ENCODE peak calls at places on chromosomes 5 and 9, in seven cellular contexts. One of them, this sample, is unnamed.
A peak's percentile ranks its signal among the peaks of the same experiment; 100 is the strongest.

GRCh38 chr9:137305060-137305787 is 3.2 kb upstream of the NRARP start:
- DNase-seq in AG10803: no peak
- DNase-seq in cardiac fibroblast: peak; percentile 35
- DNase-seq in choroid plexus epithelial cell: peak; percentile 41
- DNase-seq in AG09319: no peak
- DNase-seq in mammary epithelial cell: peak; percentile 39
- DNase-seq in astrocyte of the spinal cord: peak; percentile 39
- DNase-seq in this sample: peak; percentile 78

GRCh38 chr5:82863260-82863659 is 213.9 kb downstream of the TMEM167A start:
- DNase-seq in AG10803: no peak
- DNase-seq in cardiac fibroblast: peak; percentile 28
- DNase-seq in mammary epithelial cell: no peak
- DNase-seq in choroid plexus epithelial cell: peak; percentile 13
- DNase-seq in AG09319: no peak
- DNase-seq in astrocyte of the spinal cord: no peak
- DNase-seq in this sample: peak; percentile 22

GRCh38 chr5:144309265-144309664 is 138.6 kb downstream of the KCTD16 start:
- DNase-seq in AG09319: no peak
- DNase-seq in astrocyte of the spinal cord: no peak
- DNase-seq in mammary epithelial cell: no peak
- DNase-seq in AG10803: peak; percentile 3
- DNase-seq in cardiac fibroblast: peak; percentile 20
- DNase-seq in choroid plexus epithelial cell: peak; percentile 41
- DNase-seq in this sample: no peak

GRCh38 chr5:164207646-164208045 is 702.2 kb downstream of the MAT2B start:
- DNase-seq in astrocyte of the spinal cord: no peak
- DNase-seq in AG10803: no peak
- DNase-seq in mammary epithelial cell: peak; percentile 18
- DNase-seq in AG09319: no peak
- DNase-seq in cardiac fibroblast: peak; percentile 6
- DNase-seq in choroid plexus epithelial cell: peak; percentile 53
- DNase-seq in this sample: no peak

GRCh38 chr5:73812457-73812856 is 186.5 kb downstream of the ARHGEF28 start:
- DNase-seq in AG09319: no peak
- DNase-seq in cardiac fibroblast: no peak
- DNase-seq in choroid plexus epithelial cell: no peak
- DNase-seq in astrocyte of the spinal cord: no peak
- DNase-seq in AG10803: no peak
- DNase-seq in mammary epithelial cell: peak; percentile 58
- DNase-seq in this sample: no peak

GRCh38 chr9:133954862-133955529 is 37.1 kb downstream of the VAV2 start:
- DNase-seq in astrocyte of the spinal cord: no peak
- DNase-seq in AG09319: no peak
- DNase-seq in mammary epithelial cell: no peak
- DNase-seq in AG10803: no peak
- DNase-seq in cardiac fibroblast: no peak
- DNase-seq in choroid plexus epithelial cell: no peak
- DNase-seq in this sample: no peak

GRCh38 chr5:18091758-18092157 is 457.5 kb downstream of the TAF11L14 start:
- DNase-seq in mammary epithelial cell: no peak
- DNase-seq in AG09319: no peak
- DNase-seq in cardiac fibroblast: no peak
- DNase-seq in choroid plexus epithelial cell: no peak
- DNase-seq in astrocyte of the spinal cord: no peak
- DNase-seq in AG10803: no peak
- DNase-seq in this sample: no peak

GRCh38 chr9:114030364-114030763 is 47.7 kb downstream of the AMBP start:
- DNase-seq in cardiac fibroblast: no peak
- DNase-seq in mammary epithelial cell: no peak
- DNase-seq in AG10803: no peak
- DNase-seq in astrocyte of the spinal cord: no peak
- DNase-seq in AG09319: no peak
- DNase-seq in choroid plexus epithelial cell: no peak
- DNase-seq in this sample: no peak

GRCh38 chr9:135692410-135692809 is 6.9 kb downstream of the SOHLH1 start:
- DNase-seq in mammary epithelial cell: peak; percentile 57
- DNase-seq in choroid plexus epithelial cell: peak; percentile 10
- DNase-seq in AG10803: no peak
- DNase-seq in AG09319: no peak
- DNase-seq in cardiac fibroblast: no peak
- DNase-seq in astrocyte of the spinal cord: no peak
- DNase-seq in this sample: no peak

GRCh38 chr9:98401140-98402025 is 145.9 kb upstream of the TBC1D2 start:
- DNase-seq in choroid plexus epithelial cell: peak; percentile 42
- DNase-seq in astrocyte of the spinal cord: no peak
- DNase-seq in AG10803: no peak
- DNase-seq in AG09319: no peak
- DNase-seq in cardiac fibroblast: peak; percentile 82
- DNase-seq in mammary epithelial cell: no peak
- DNase-seq in this sample: peak; percentile 9

GRCh38 chr5:38258319-38259061 is at the start of gene EGFLAM:
- DNase-seq in astrocyte of the spinal cord: peak; percentile 9
- DNase-seq in mammary epithelial cell: peak; percentile 4
- DNase-seq in AG10803: no peak
- DNase-seq in cardiac fibroblast: peak; percentile 3
- DNase-seq in AG09319: no peak
- DNase-seq in choroid plexus epithelial cell: no peak
- DNase-seq in this sample: peak; percentile 82

GRCh38 chr9:126236273-126236672 is 90.4 kb upstream of the MVB12B start:
- DNase-seq in AG09319: no peak
- DNase-seq in AG10803: no peak
- DNase-seq in choroid plexus epithelial cell: no peak
- DNase-seq in mammary epithelial cell: no peak
- DNase-seq in cardiac fibroblast: no peak
- DNase-seq in astrocyte of the spinal cord: no peak
- DNase-seq in this sample: no peak

GRCh38 chr5:32342656-32343055 is 29.9 kb upstream of the MTMR12 start:
- DNase-seq in astrocyte of the spinal cord: no peak
- DNase-seq in mammary epithelial cell: no peak
- DNase-seq in AG09319: no peak
- DNase-seq in AG10803: no peak
- DNase-seq in cardiac fibroblast: no peak
- DNase-seq in choroid plexus epithelial cell: no peak
- DNase-seq in this sample: no peak

GRCh38 chr9:88826651-88827245 is 164.5 kb upstream of the S1PR3 start:
- DNase-seq in AG09319: no peak
- DNase-seq in astrocyte of the spinal cord: peak; percentile 94
- DNase-seq in mammary epithelial cell: peak; percentile 53
- DNase-seq in AG10803: peak; percentile 94
- DNase-seq in cardiac fibroblast: peak; percentile 71
- DNase-seq in choroid plexus epithelial cell: peak; percentile 81
- DNase-seq in this sample: no peak

GRCh38 chr9:121350993-121351561 is 19.0 kb downstream of the STOM start:
- DNase-seq in AG09319: peak; percentile 89
- DNase-seq in choroid plexus epithelial cell: peak; percentile 96
- DNase-seq in AG10803: peak; percentile 95
- DNase-seq in astrocyte of the spinal cord: peak; percentile 95
- DNase-seq in cardiac fibroblast: peak; percentile 97
- DNase-seq in mammary epithelial cell: peak; percentile 84
- DNase-seq in this sample: no peak

GRCh38 chr9:135075234-135076142 is 12.0 kb upstream of the OLFM1 start:
- DNase-seq in choroid plexus epithelial cell: no peak
- DNase-seq in mammary epithelial cell: peak; percentile 9
- DNase-seq in AG10803: peak; percentile 50
- DNase-seq in cardiac fibroblast: peak; percentile 16
- DNase-seq in astrocyte of the spinal cord: no peak
- DNase-seq in AG09319: peak; percentile 22
- DNase-seq in this sample: peak; percentile 75

GRCh38 chr9:20693068-20693467 is 9.0 kb downstream of the FOCAD start:
- DNase-seq in AG09319: no peak
- DNase-seq in astrocyte of the spinal cord: no peak
- DNase-seq in cardiac fibroblast: peak; percentile 47
- DNase-seq in AG10803: peak; percentile 45
- DNase-seq in choroid plexus epithelial cell: peak; percentile 47
- DNase-seq in mammary epithelial cell: no peak
- DNase-seq in this sample: peak; percentile 48

GRCh38 chr5:25993701-25994100 is 1044.7 kb downstream of the CDH9 start:
- DNase-seq in AG09319: no peak
- DNase-seq in choroid plexus epithelial cell: no peak
- DNase-seq in astrocyte of the spinal cord: no peak
- DNase-seq in AG10803: no peak
- DNase-seq in cardiac fibroblast: no peak
- DNase-seq in mammary epithelial cell: no peak
- DNase-seq in this sample: no peak

GRCh38 chr5:160699301-160699700 is 152.7 kb downstream of the ATP10B start:
- DNase-seq in AG09319: no peak
- DNase-seq in astrocyte of the spinal cord: no peak
- DNase-seq in cardiac fibroblast: no peak
- DNase-seq in choroid plexus epithelial cell: no peak
- DNase-seq in mammary epithelial cell: no peak
- DNase-seq in AG10803: no peak
- DNase-seq in this sample: no peak

GRCh38 chr5:157545911-157546310 is 29.7 kb downstream of the ADAM19 start:
- DNase-seq in cardiac fibroblast: no peak
- DNase-seq in astrocyte of the spinal cord: no peak
- DNase-seq in mammary epithelial cell: no peak
- DNase-seq in AG09319: no peak
- DNase-seq in AG10803: no peak
- DNase-seq in choroid plexus epithelial cell: no peak
- DNase-seq in this sample: no peak

GRCh38 chr9:83675466-83675865 is 32.3 kb downstream of the UBQLN1 start:
- DNase-seq in mammary epithelial cell: no peak
- DNase-seq in astrocyte of the spinal cord: no peak
- DNase-seq in AG09319: no peak
- DNase-seq in cardiac fibroblast: no peak
- DNase-seq in choroid plexus epithelial cell: peak; percentile 19
- DNase-seq in AG10803: no peak
- DNase-seq in this sample: no peak

GRCh38 chr5:16980983-16981382 is 44.9 kb upstream of the MYO10 start:
- DNase-seq in astrocyte of the spinal cord: no peak
- DNase-seq in AG10803: no peak
- DNase-seq in mammary epithelial cell: no peak
- DNase-seq in AG09319: no peak
- DNase-seq in choroid plexus epithelial cell: no peak
- DNase-seq in cardiac fibroblast: no peak
- DNase-seq in this sample: no peak

GRCh38 chr9:114000063-114000454 is 78.0 kb downstream of the AMBP start:
- DNase-seq in cardiac fibroblast: no peak
- DNase-seq in choroid plexus epithelial cell: no peak
- DNase-seq in AG09319: no peak
- DNase-seq in AG10803: no peak
- DNase-seq in mammary epithelial cell: no peak
- DNase-seq in astrocyte of the spinal cord: no peak
- DNase-seq in this sample: no peak

GRCh38 chr5:132526290-132526973 is 16.9 kb downstream of the IL5 start:
- DNase-seq in mammary epithelial cell: peak; percentile 42
- DNase-seq in AG09319: no peak
- DNase-seq in cardiac fibroblast: peak; percentile 69
- DNase-seq in AG10803: peak; percentile 41
- DNase-seq in choroid plexus epithelial cell: peak; percentile 66
- DNase-seq in astrocyte of the spinal cord: peak; percentile 56
- DNase-seq in this sample: peak; percentile 90

GRCh38 chr5:32076699-32077695 is 97.1 kb downstream of the GOLPH3 start:
- DNase-seq in AG09319: no peak
- DNase-seq in AG10803: peak; percentile 85
- DNase-seq in cardiac fibroblast: peak; percentile 71
- DNase-seq in astrocyte of the spinal cord: peak; percentile 91
- DNase-seq in mammary epithelial cell: peak; percentile 39
- DNase-seq in choroid plexus epithelial cell: peak; percentile 81
- DNase-seq in this sample: peak; percentile 75

GRCh38 chr5:435961-436640 is 6.9 kb upstream of the EXOC3 start:
- DNase-seq in astrocyte of the spinal cord: no peak
- DNase-seq in cardiac fibroblast: peak; percentile 40
- DNase-seq in mammary epithelial cell: no peak
- DNase-seq in choroid plexus epithelial cell: peak; percentile 47
- DNase-seq in AG10803: peak; percentile 39
- DNase-seq in AG09319: no peak
- DNase-seq in this sample: peak; percentile 62
- TF ChIP-seq CTCF in astrocyte of the spinal cord: peak; percentile 58
- TF ChIP-seq CTCF in cardiac fibroblast: peak; percentile 54
- TF ChIP-seq CTCF in mammary epithelial cell: peak; percentile 59
- TF ChIP-seq CTCF in choroid plexus epithelial cell: peak; percentile 69
- TF ChIP-seq CTCF in AG10803: peak; percentile 59
- TF ChIP-seq CTCF in AG09319: peak; percentile 59
- TF ChIP-seq CTCF in this sample: peak; percentile 67

GRCh38 chr5:53874409-53874808 is 314.0 kb downstream of the NDUFS4 start:
- DNase-seq in AG09319: no peak
- DNase-seq in astrocyte of the spinal cord: no peak
- DNase-seq in choroid plexus epithelial cell: peak; percentile 65
- DNase-seq in mammary epithelial cell: no peak
- DNase-seq in cardiac fibroblast: peak; percentile 43
- DNase-seq in AG10803: peak; percentile 25
- DNase-seq in this sample: peak; percentile 59
- TF ChIP-seq CTCF in AG09319: no peak
- TF ChIP-seq CTCF in astrocyte of the spinal cord: no peak
- TF ChIP-seq CTCF in choroid plexus epithelial cell: peak; percentile 47
- TF ChIP-seq CTCF in mammary epithelial cell: no peak
- TF ChIP-seq CTCF in cardiac fibroblast: peak; percentile 22
- TF ChIP-seq CTCF in AG10803: peak; percentile 24
- TF ChIP-seq CTCF in this sample: peak; percentile 56

GRCh38 chr5:159486836-159487235 is 156.5 kb upstream of the IL12B start:
- DNase-seq in mammary epithelial cell: no peak
- DNase-seq in choroid plexus epithelial cell: no peak
- DNase-seq in astrocyte of the spinal cord: no peak
- DNase-seq in AG10803: no peak
- DNase-seq in cardiac fibroblast: no peak
- DNase-seq in AG09319: no peak
- DNase-seq in this sample: no peak

GRCh38 chr5:159481751-159482150 is 151.5 kb upstream of the IL12B start:
- DNase-seq in AG10803: no peak
- DNase-seq in astrocyte of the spinal cord: no peak
- DNase-seq in mammary epithelial cell: no peak
- DNase-seq in cardiac fibroblast: no peak
- DNase-seq in choroid plexus epithelial cell: no peak
- DNase-seq in AG09319: no peak
- DNase-seq in this sample: no peak

GRCh38 chr5:159478950-159479349 is 148.7 kb upstream of the IL12B start:
- DNase-seq in mammary epithelial cell: no peak
- DNase-seq in AG09319: no peak
- DNase-seq in astrocyte of the spinal cord: no peak
- DNase-seq in AG10803: no peak
- DNase-seq in cardiac fibroblast: no peak
- DNase-seq in choroid plexus epithelial cell: no peak
- DNase-seq in this sample: no peak

GRCh38 chr5:159475026-159475425 is 144.7 kb upstream of the IL12B start:
- DNase-seq in AG09319: no peak
- DNase-seq in choroid plexus epithelial cell: no peak
- DNase-seq in cardiac fibroblast: no peak
- DNase-seq in astrocyte of the spinal cord: no peak
- DNase-seq in AG10803: no peak
- DNase-seq in mammary epithelial cell: no peak
- DNase-seq in this sample: no peak

DNA sequence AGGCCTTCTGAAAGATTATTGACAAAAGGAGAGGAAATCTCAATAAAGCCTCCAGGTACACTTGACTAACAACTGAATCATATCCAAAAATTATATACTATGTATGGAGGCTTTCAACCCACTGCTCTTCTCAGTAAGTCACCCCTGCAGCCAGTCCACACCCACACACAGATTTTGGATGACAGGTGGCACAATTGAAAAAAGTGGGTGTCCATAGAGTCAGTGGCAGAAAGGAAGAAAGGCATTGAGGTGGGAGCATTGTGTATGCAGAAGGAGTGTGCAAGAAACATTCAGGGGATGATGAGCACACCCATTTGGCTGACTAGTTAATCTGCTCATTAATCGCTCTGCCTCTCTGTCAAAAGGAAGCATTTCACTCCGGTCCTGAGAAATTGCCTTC is 150.6 kb upstream of the IL12B start:
- DNase-seq in cardiac fibroblast: no peak
- DNase-seq in AG09319: no peak
- DNase-seq in mammary epithelial cell: no peak
- DNase-seq in AG10803: no peak
- DNase-seq in astrocyte of the spinal cord: no peak
- DNase-seq in choroid plexus epithelial cell: no peak
- DNase-seq in this sample: no peak
- TF ChIP-seq CTCF in cardiac fibroblast: no peak
- TF ChIP-seq CTCF in AG09319: no peak
- TF ChIP-seq CTCF in mammary epithelial cell: no peak
- TF ChIP-seq CTCF in AG10803: no peak
- TF ChIP-seq CTCF in astrocyte of the spinal cord: no peak
- TF ChIP-seq CTCF in choroid plexus epithelial cell: no peak
- TF ChIP-seq CTCF in this sample: no peak

GRCh38 chr5:133562554-133562953 is 49.8 kb downstream of the FSTL4 start:
- DNase-seq in choroid plexus epithelial cell: no peak
- DNase-seq in cardiac fibroblast: no peak
- DNase-seq in AG09319: no peak
- DNase-seq in mammary epithelial cell: no peak
- DNase-seq in AG10803: no peak
- DNase-seq in astrocyte of the spinal cord: no peak
- DNase-seq in this sample: no peak
- TF ChIP-seq CTCF in choroid plexus epithelial cell: no peak
- TF ChIP-seq CTCF in cardiac fibroblast: no peak
- TF ChIP-seq CTCF in AG09319: no peak
- TF ChIP-seq CTCF in mammary epithelial cell: no peak
- TF ChIP-seq CTCF in AG10803: no peak
- TF ChIP-seq CTCF in astrocyte of the spinal cord: no peak
- TF ChIP-seq CTCF in this sample: no peak